ENCODE peak calls at places on chromosomes 12 and 14, in five cellular contexts. One of them, this sample, is unnamed.

GRCh38 chr12:109477185-109477962 is at the start of the genes KCTD10 and UBE3B:
- DNase-seq in right lobe of liver: peak; percentile 91
- DNase-seq in neural progenitor cell: peak; percentile 96
- DNase-seq in GM13977: peak; percentile 91
- DNase-seq in AG04450: peak; percentile 78
- DNase-seq in this sample: peak; percentile 56

GRCh38 chr14:75689012-75689411 is 28.0 kb downstream of the TTLL5 start:
- DNase-seq in right lobe of liver: no peak
- DNase-seq in neural progenitor cell: no peak
- DNase-seq in GM13977: no peak
- DNase-seq in AG04450: no peak
- DNase-seq in this sample: peak; percentile 2

GRCh38 chr12:123996581-123996980 is 23.6 kb downstream of the ZNF664 start:
- DNase-seq in right lobe of liver: no peak
- DNase-seq in neural progenitor cell: peak; percentile 18
- DNase-seq in GM13977: no peak
- DNase-seq in AG04450: no peak
- DNase-seq in this sample: no peak

GRCh38 chr14:33118653-33119052 is 180.0 kb downstream of the NPAS3 start:
- DNase-seq in right lobe of liver: no peak
- DNase-seq in neural progenitor cell: no peak
- DNase-seq in GM13977: no peak
- DNase-seq in AG04450: no peak
- DNase-seq in this sample: no peak

GRCh38 chr12:13250416-13250815 is 53.9 kb downstream of the EMP1 start:
- DNase-seq in right lobe of liver: no peak
- DNase-seq in neural progenitor cell: no peak
- DNase-seq in GM13977: no peak
- DNase-seq in AG04450: peak; percentile 24
- DNase-seq in this sample: no peak

GRCh38 chr12:27966870-27967269 is 5.7 kb downstream of the PTHLH start:
- DNase-seq in right lobe of liver: no peak
- DNase-seq in neural progenitor cell: no peak
- DNase-seq in GM13977: no peak
- DNase-seq in AG04450: peak; percentile 92
- DNase-seq in this sample: peak; percentile 96

GRCh38 chr14:36659822-36660735 is 1.6 kb upstream of the PAX9 start:
- DNase-seq in right lobe of liver: no peak
- DNase-seq in neural progenitor cell: peak; percentile 59
- DNase-seq in GM13977: peak; percentile 47
- DNase-seq in AG04450: no peak
- DNase-seq in this sample: no peak

GRCh38 chr14:90726656-90727055 is 89.6 kb downstream of the TTC7B start:
- DNase-seq in right lobe of liver: no peak
- DNase-seq in neural progenitor cell: peak; percentile 64
- DNase-seq in GM13977: no peak
- DNase-seq in AG04450: no peak
- DNase-seq in this sample: peak; percentile 42

GRCh38 chr12:152440-152839 is 61.5 kb downstream of the SLC6A12 start:
- DNase-seq in right lobe of liver: no peak
- DNase-seq in neural progenitor cell: no peak
- DNase-seq in GM13977: no peak
- DNase-seq in AG04450: no peak
- DNase-seq in this sample: no peak

GRCh38 chr12:70960484-70960883 is 39.9 kb upstream of the PTPRR start:
- DNase-seq in right lobe of liver: no peak
- DNase-seq in neural progenitor cell: no peak
- DNase-seq in GM13977: no peak
- DNase-seq in AG04450: no peak
- DNase-seq in this sample: no peak

GRCh38 chr12:33752854-33753253 is 269.4 kb upstream of the ALG10 start:
- DNase-seq in right lobe of liver: no peak
- DNase-seq in neural progenitor cell: no peak
- DNase-seq in GM13977: no peak
- DNase-seq in AG04450: no peak
- DNase-seq in this sample: no peak

GRCh38 chr12:122947352-122947792 is 18.9 kb downstream of the ABCB9 start:
- DNase-seq in right lobe of liver: no peak
- DNase-seq in neural progenitor cell: no peak
- DNase-seq in GM13977: no peak
- DNase-seq in AG04450: no peak
- DNase-seq in this sample: no peak

GRCh38 chr12:122945047-122945592 is 21.1 kb downstream of the ABCB9 start:
- DNase-seq in right lobe of liver: no peak
- DNase-seq in neural progenitor cell: no peak
- DNase-seq in GM13977: no peak
- DNase-seq in AG04450: no peak
- DNase-seq in this sample: no peak

GRCh38 chr12:122948605-122949004 is 17.7 kb downstream of the ABCB9 start:
- DNase-seq in right lobe of liver: no peak
- DNase-seq in neural progenitor cell: no peak
- DNase-seq in GM13977: no peak
- DNase-seq in AG04450: no peak
- DNase-seq in this sample: no peak

GRCh38 chr12:122944588-122944987 is 21.7 kb downstream of the ABCB9 start:
- DNase-seq in right lobe of liver: no peak
- DNase-seq in neural progenitor cell: no peak
- DNase-seq in GM13977: no peak
- DNase-seq in AG04450: no peak
- DNase-seq in this sample: peak; percentile 43

GRCh38 chr12:122946690-122947271 is 19.5 kb downstream of the ABCB9 start:
- DNase-seq in right lobe of liver: no peak
- DNase-seq in neural progenitor cell: peak; percentile 31
- DNase-seq in GM13977: peak; percentile 81
- DNase-seq in AG04450: peak; percentile 97
- DNase-seq in this sample: peak; percentile 98
- TF ChIP-seq CTCF in right lobe of liver: no peak
- TF ChIP-seq CTCF in neural progenitor cell: no peak
- TF ChIP-seq CTCF in GM13977: no peak
- TF ChIP-seq CTCF in AG04450: peak; percentile 49
- TF ChIP-seq CTCF in this sample: peak; percentile 52

DNA sequence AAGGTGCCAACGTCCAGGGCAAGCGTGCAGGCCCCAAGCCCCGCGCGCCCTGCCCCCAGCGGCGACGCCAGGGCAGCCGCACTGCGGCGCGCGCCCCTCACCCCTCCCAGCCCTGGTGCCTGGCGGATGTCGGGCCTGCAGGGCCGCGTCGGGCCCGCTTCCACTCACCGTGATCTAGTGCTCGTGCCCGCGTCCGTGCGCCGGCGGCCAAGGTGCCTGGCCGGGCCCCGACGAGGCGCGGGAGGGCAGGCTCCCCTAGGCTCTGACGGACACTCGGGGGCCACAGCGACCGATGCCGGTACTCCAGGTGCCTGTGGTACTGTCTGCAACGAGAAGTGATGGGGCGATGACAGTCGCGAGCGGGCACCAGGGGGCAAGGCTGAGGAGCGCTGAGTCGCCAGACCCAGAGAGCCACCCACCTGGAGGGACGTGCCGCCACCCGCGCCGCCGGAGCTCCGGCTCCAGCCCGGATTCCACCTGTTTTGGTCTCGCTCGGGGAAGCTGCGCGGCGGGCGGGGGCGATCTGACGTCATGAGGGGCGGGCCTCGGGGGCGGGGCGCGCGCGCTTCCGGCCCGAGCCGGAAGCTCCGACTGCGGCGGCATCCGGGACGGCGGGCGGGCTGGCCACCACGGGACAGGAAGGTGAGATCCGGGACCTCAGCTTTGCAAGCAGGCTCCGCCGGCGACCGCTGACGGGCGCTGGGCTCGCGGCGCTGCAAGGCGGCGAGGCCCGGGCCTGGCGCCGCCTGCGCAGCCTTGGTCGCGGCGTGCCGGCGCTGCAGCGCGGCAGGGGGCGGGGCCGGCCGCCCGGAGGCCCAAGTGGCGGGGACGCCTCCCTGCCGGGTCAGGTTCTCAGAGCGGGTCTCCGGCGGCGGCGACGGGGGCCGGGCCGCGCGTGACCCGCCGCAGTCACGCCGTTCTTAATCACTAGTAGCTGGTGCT is at the start of the genes LYSET and MOAP1:
- DNase-seq in right lobe of liver: peak; percentile 94
- DNase-seq in neural progenitor cell: peak; percentile 95
- DNase-seq in GM13977: peak; percentile 96
- DNase-seq in AG04450: peak; percentile 36
- DNase-seq in this sample: peak; percentile 19
- TF ChIP-seq CTCF in right lobe of liver: peak; percentile 30
- TF ChIP-seq CTCF in neural progenitor cell: peak; percentile 55
- TF ChIP-seq CTCF in GM13977: peak; percentile 26
- TF ChIP-seq CTCF in AG04450: no peak
- TF ChIP-seq CTCF in this sample: no peak

GRCh38 chr14:59026086-59026485 is 162.4 kb upstream of the DAAM1 start:
- DNase-seq in right lobe of liver: no peak
- DNase-seq in neural progenitor cell: no peak
- DNase-seq in GM13977: no peak
- DNase-seq in AG04450: no peak
- DNase-seq in this sample: no peak

GRCh38 chr14:59018978-59019377 is 169.5 kb upstream of the DAAM1 start:
- DNase-seq in right lobe of liver: no peak
- DNase-seq in neural progenitor cell: peak; percentile 33
- DNase-seq in GM13977: no peak
- DNase-seq in AG04450: no peak
- DNase-seq in this sample: no peak

GRCh38 chr14:59020382-59020781 is 168.1 kb upstream of the DAAM1 start:
- DNase-seq in right lobe of liver: no peak
- DNase-seq in neural progenitor cell: peak; percentile 27
- DNase-seq in GM13977: no peak
- DNase-seq in AG04450: no peak
- DNase-seq in this sample: no peak

GRCh38 chr14:59018460-59018859 is 170.0 kb upstream of the DAAM1 start:
- DNase-seq in right lobe of liver: no peak
- DNase-seq in neural progenitor cell: no peak
- DNase-seq in GM13977: no peak
- DNase-seq in AG04450: no peak
- DNase-seq in this sample: no peak

DNA sequence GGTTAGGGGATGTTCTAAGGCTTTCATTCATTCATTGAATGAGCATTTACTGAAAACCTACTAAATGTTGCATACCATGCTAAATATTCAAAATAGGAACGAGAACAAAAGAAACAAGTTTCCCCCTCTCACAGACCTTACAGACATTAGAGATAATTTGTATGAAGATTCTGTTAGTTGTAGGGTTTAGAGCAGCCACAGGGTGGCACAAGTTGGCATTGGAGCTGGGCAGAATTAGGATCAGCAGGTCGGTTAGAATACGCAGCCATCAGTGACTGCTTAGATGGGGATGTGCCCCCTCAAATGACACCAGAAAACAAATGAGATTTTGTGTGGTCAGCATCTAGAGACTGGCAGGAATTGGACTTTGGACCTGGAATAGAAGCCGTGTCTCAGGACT is 166.3 kb upstream of the DAAM1 start:
- DNase-seq in right lobe of liver: no peak
- DNase-seq in neural progenitor cell: no peak
- DNase-seq in GM13977: no peak
- DNase-seq in AG04450: no peak
- DNase-seq in this sample: no peak
- TF ChIP-seq CTCF in right lobe of liver: no peak
- TF ChIP-seq CTCF in neural progenitor cell: peak; percentile 38
- TF ChIP-seq CTCF in GM13977: peak; percentile 28
- TF ChIP-seq CTCF in AG04450: no peak
- TF ChIP-seq CTCF in this sample: peak; percentile 13

DNA sequence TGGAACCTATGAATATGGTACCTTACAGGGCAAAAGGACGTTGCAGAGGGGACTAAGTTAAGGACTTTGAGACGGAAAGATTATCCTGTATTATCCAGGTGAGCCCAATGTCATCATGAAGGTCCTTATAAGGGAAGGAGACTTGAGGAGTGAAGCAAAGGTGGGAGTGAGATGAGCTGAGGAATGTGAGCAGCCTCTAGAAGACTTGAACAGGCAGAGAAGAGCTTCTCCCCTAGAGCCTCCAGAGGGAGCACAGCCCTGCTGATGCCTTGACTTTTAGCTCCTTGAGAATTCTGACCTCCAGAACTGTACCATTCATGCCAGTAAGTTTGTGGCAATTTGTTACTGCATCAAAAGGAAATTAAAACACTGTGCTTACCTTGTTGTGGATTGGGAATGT is 41.8 kb upstream of the DCD start:
- DNase-seq in right lobe of liver: no peak
- DNase-seq in neural progenitor cell: peak; percentile 55
- DNase-seq in GM13977: no peak
- DNase-seq in AG04450: no peak
- DNase-seq in this sample: no peak
- TF ChIP-seq CTCF in right lobe of liver: no peak
- TF ChIP-seq CTCF in neural progenitor cell: peak; percentile 56
- TF ChIP-seq CTCF in GM13977: peak; percentile 31
- TF ChIP-seq CTCF in AG04450: peak; percentile 18
- TF ChIP-seq CTCF in this sample: no peak

DNA sequence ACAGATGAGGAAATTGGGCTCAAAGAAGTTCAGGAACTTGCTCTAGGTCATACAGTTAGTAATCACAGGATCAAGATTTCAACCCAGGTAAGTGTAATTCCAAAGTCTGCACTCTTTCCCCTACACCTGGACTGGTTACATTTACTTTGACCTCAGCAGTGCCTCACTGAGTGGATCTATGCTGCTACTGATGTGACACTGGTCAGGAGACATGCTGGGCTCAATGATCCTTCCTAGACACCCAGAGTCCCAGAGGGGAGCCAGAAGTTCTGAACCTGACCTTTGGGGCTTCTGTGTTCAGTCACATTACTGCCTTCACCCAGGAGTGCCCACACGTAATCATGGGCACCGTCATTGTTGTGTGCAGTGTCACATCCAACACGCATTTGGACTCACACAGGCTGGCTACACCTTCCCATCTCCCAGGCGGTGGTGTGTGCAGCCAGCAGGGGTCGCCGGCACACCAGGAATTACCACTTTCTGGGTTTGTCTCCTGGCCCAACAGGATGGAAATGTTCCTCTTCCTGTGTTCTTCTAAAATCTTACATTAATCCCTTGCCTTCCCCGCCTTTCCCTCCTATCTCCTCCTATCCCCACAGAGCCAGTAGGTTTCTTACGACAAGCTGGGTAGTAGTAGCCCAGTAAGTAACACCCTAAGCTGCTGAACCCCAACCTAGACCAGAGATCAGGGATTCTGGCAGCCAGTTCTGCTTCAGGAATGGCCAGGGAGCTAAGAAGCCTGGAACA is 25.6 kb downstream of the CALCOCO1 start:
- DNase-seq in right lobe of liver: peak; percentile 82
- DNase-seq in neural progenitor cell: peak; percentile 80
- DNase-seq in GM13977: peak; percentile 76
- DNase-seq in AG04450: peak; percentile 30
- DNase-seq in this sample: peak; percentile 27
- TF ChIP-seq CTCF in right lobe of liver: peak; percentile 88
- TF ChIP-seq CTCF in neural progenitor cell: peak; percentile 91
- TF ChIP-seq CTCF in GM13977: peak; percentile 98
- TF ChIP-seq CTCF in AG04450: peak; percentile 95
- TF ChIP-seq CTCF in this sample: peak; percentile 96

GRCh38 chr12:116726749-116727148 is 11.1 kb downstream of the SPRING1 start:
- DNase-seq in right lobe of liver: no peak
- DNase-seq in neural progenitor cell: no peak
- DNase-seq in GM13977: no peak
- DNase-seq in AG04450: no peak
- DNase-seq in this sample: peak; percentile 6

GRCh38 chr12:116722245-116722644 is 15.6 kb downstream of the SPRING1 start:
- DNase-seq in right lobe of liver: no peak
- DNase-seq in neural progenitor cell: no peak
- DNase-seq in GM13977: no peak
- DNase-seq in AG04450: no peak
- DNase-seq in this sample: no peak

GRCh38 chr12:116727902-116728301 is 10.0 kb downstream of the SPRING1 start:
- DNase-seq in right lobe of liver: no peak
- DNase-seq in neural progenitor cell: no peak
- DNase-seq in GM13977: no peak
- DNase-seq in AG04450: no peak
- DNase-seq in this sample: no peak

GRCh38 chr12:116731801-116732200 is 6.1 kb downstream of the SPRING1 start:
- DNase-seq in right lobe of liver: no peak
- DNase-seq in neural progenitor cell: no peak
- DNase-seq in GM13977: no peak
- DNase-seq in AG04450: no peak
- DNase-seq in this sample: no peak

GRCh38 chr12:116727261-116727660 is 10.6 kb downstream of the SPRING1 start:
- DNase-seq in right lobe of liver: no peak
- DNase-seq in neural progenitor cell: no peak
- DNase-seq in GM13977: no peak
- DNase-seq in AG04450: no peak
- DNase-seq in this sample: no peak
- TF ChIP-seq CTCF in right lobe of liver: no peak
- TF ChIP-seq CTCF in neural progenitor cell: no peak
- TF ChIP-seq CTCF in GM13977: no peak
- TF ChIP-seq CTCF in AG04450: no peak
- TF ChIP-seq CTCF in this sample: no peak

This sample was measured in HFF-Myc.